ENCODE peak calls at places on chromosome 6, in five cellular contexts. One of them, this sample, is unnamed.

GRCh38 chr6:140029551-140029950 is 655.1 kb upstream of the CITED2 start:
- DNase-seq in GM20000: no peak
- DNase-seq in neural crest cell: no peak
- DNase-seq in AG10803: no peak
- DNase-seq in brain microvascular endothelial cell: no peak
- DNase-seq in this sample: no peak

GRCh38 chr6:18386302-18386976 is 711 bp upstream of the RNF144B start:
- DNase-seq in GM20000: no peak
- DNase-seq in neural crest cell: no peak
- DNase-seq in AG10803: peak; percentile 80
- DNase-seq in brain microvascular endothelial cell: no peak
- DNase-seq in this sample: no peak

GRCh38 chr6:44655368-44656342 is 268.1 kb downstream of the CDC5L start:
- DNase-seq in GM20000: peak; percentile 69
- DNase-seq in neural crest cell: peak; percentile 93
- DNase-seq in AG10803: peak; percentile 80
- DNase-seq in brain microvascular endothelial cell: peak; percentile 54
- DNase-seq in this sample: no peak

GRCh38 chr6:114569643-114570042 is 226.8 kb upstream of the HS3ST5 start:
- DNase-seq in GM20000: no peak
- DNase-seq in neural crest cell: no peak
- DNase-seq in AG10803: no peak
- DNase-seq in brain microvascular endothelial cell: no peak
- DNase-seq in this sample: no peak

GRCh38 chr6:69116658-69117057 is 481.6 kb downstream of the ADGRB3 start:
- DNase-seq in GM20000: no peak
- DNase-seq in neural crest cell: no peak
- DNase-seq in AG10803: no peak
- DNase-seq in brain microvascular endothelial cell: no peak
- DNase-seq in this sample: no peak

GRCh38 chr6:85452441-85452881 is 2.6 kb downstream of the NT5E start:
- DNase-seq in GM20000: no peak
- DNase-seq in neural crest cell: no peak
- DNase-seq in AG10803: peak; percentile 86
- DNase-seq in brain microvascular endothelial cell: peak; percentile 46
- DNase-seq in this sample: peak; percentile 60

GRCh38 chr6:101761124-101761601 is 367.7 kb downstream of the GRIK2 start:
- DNase-seq in GM20000: no peak
- DNase-seq in neural crest cell: no peak
- DNase-seq in AG10803: peak; percentile 95
- DNase-seq in brain microvascular endothelial cell: peak; percentile 52
- DNase-seq in this sample: peak; percentile 79

GRCh38 chr6:89404512-89404911 is 7.6 kb downstream of the RRAGD start:
- DNase-seq in GM20000: no peak
- DNase-seq in neural crest cell: no peak
- DNase-seq in AG10803: no peak
- DNase-seq in brain microvascular endothelial cell: no peak
- DNase-seq in this sample: no peak

GRCh38 chr6:169646906-169647567 is 54.8 kb downstream of the WDR27 start:
- DNase-seq in GM20000: no peak
- DNase-seq in neural crest cell: no peak
- DNase-seq in AG10803: no peak
- DNase-seq in brain microvascular endothelial cell: no peak
- DNase-seq in this sample: no peak

GRCh38 chr6:111159628-111160027 is 72.3 kb downstream of the SLC16A10 start:
- DNase-seq in GM20000: no peak
- DNase-seq in neural crest cell: no peak
- DNase-seq in AG10803: no peak
- DNase-seq in brain microvascular endothelial cell: no peak
- DNase-seq in this sample: no peak

GRCh38 chr6:103193413-103193812 is 1666.3 kb downstream of the HACE1 start:
- DNase-seq in GM20000: no peak
- DNase-seq in neural crest cell: no peak
- DNase-seq in AG10803: no peak
- DNase-seq in brain microvascular endothelial cell: no peak
- DNase-seq in this sample: no peak

GRCh38 chr6:40349092-40349491 is 238.1 kb downstream of the LRFN2 start:
- DNase-seq in GM20000: no peak
- DNase-seq in neural crest cell: no peak
- DNase-seq in AG10803: peak; percentile 7
- DNase-seq in brain microvascular endothelial cell: no peak
- DNase-seq in this sample: no peak

GRCh38 chr6:74892091-74892490 is 313.8 kb downstream of the COL12A1 start:
- DNase-seq in GM20000: no peak
- DNase-seq in neural crest cell: no peak
- DNase-seq in AG10803: no peak
- DNase-seq in brain microvascular endothelial cell: no peak
- DNase-seq in this sample: no peak

GRCh38 chr6:101290346-101290745 is 103.2 kb upstream of the GRIK2 start:
- DNase-seq in GM20000: no peak
- DNase-seq in neural crest cell: no peak
- DNase-seq in AG10803: peak; percentile 57
- DNase-seq in brain microvascular endothelial cell: no peak
- DNase-seq in this sample: no peak

GRCh38 chr6:51214442-51214841 is 395.8 kb downstream of the TFAP2B start:
- DNase-seq in GM20000: no peak
- DNase-seq in neural crest cell: no peak
- DNase-seq in AG10803: no peak
- DNase-seq in brain microvascular endothelial cell: no peak
- DNase-seq in this sample: no peak

GRCh38 chr6:36850001-36850400 is 10.8 kb upstream of the CPNE5 start:
- DNase-seq in GM20000: no peak
- DNase-seq in neural crest cell: no peak
- DNase-seq in AG10803: no peak
- DNase-seq in brain microvascular endothelial cell: no peak
- DNase-seq in this sample: no peak

GRCh38 chr6:137927777-137928218 is 60.7 kb downstream of the TNFAIP3 start:
- DNase-seq in GM20000: peak; percentile 65
- DNase-seq in neural crest cell: no peak
- DNase-seq in AG10803: no peak
- DNase-seq in brain microvascular endothelial cell: peak; percentile 14
- DNase-seq in this sample: no peak

GRCh38 chr6:21132856-21133610 is 460.5 kb upstream of the SOX4 start:
- DNase-seq in GM20000: no peak
- DNase-seq in neural crest cell: no peak
- DNase-seq in AG10803: no peak
- DNase-seq in brain microvascular endothelial cell: peak; percentile 1
- DNase-seq in this sample: no peak

GRCh38 chr6:154169193-154169847 is 130.3 kb downstream of the OPRM1 start:
- DNase-seq in GM20000: no peak
- DNase-seq in neural crest cell: no peak
- DNase-seq in AG10803: no peak
- DNase-seq in brain microvascular endothelial cell: no peak
- DNase-seq in this sample: no peak

GRCh38 chr6:154164397-154164796 is 125.4 kb downstream of the OPRM1 start:
- DNase-seq in GM20000: no peak
- DNase-seq in neural crest cell: no peak
- DNase-seq in AG10803: peak; percentile 75
- DNase-seq in brain microvascular endothelial cell: peak; percentile 19
- DNase-seq in this sample: no peak

GRCh38 chr6:154165488-154165887 is 126.4 kb downstream of the OPRM1 start:
- DNase-seq in GM20000: no peak
- DNase-seq in neural crest cell: no peak
- DNase-seq in AG10803: no peak
- DNase-seq in brain microvascular endothelial cell: no peak
- DNase-seq in this sample: no peak

GRCh38 chr6:154167163-154167562 is 128.1 kb downstream of the OPRM1 start:
- DNase-seq in GM20000: no peak
- DNase-seq in neural crest cell: no peak
- DNase-seq in AG10803: no peak
- DNase-seq in brain microvascular endothelial cell: no peak
- DNase-seq in this sample: no peak

GRCh38 chr6:154166140-154166539 is 127.1 kb downstream of the OPRM1 start:
- DNase-seq in GM20000: no peak
- DNase-seq in neural crest cell: no peak
- DNase-seq in AG10803: no peak
- DNase-seq in brain microvascular endothelial cell: no peak
- DNase-seq in this sample: no peak
- TF ChIP-seq CTCF in GM20000: no peak
- TF ChIP-seq CTCF in neural crest cell: peak; percentile 24
- TF ChIP-seq CTCF in AG10803: no peak
- TF ChIP-seq CTCF in brain microvascular endothelial cell: peak; percentile 14
- TF ChIP-seq CTCF in this sample: peak; percentile 30

DNA sequence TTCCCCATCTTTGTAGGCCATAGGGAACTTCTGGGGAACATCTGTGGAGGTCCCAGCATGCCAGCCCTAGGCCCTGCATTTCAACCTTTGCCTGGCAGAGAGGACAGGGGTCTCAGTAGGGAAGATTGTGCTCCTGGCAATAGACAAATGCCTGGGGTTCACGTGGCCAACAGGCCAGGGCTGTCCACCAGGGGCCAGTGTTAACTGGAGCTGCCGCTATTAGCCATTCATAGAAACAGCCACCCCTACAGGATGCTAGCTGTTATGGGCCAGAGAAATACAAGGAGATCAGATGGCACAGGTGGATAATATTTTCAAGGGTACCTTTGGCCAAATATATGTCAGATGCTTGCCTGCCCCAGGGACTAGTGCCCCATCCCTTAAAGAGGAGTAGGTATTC is 932.9 kb downstream of the QKI start:
- DNase-seq in GM20000: no peak
- DNase-seq in neural crest cell: no peak
- DNase-seq in AG10803: no peak
- DNase-seq in brain microvascular endothelial cell: no peak
- DNase-seq in this sample: no peak
- TF ChIP-seq CTCF in GM20000: no peak
- TF ChIP-seq CTCF in neural crest cell: no peak
- TF ChIP-seq CTCF in AG10803: no peak
- TF ChIP-seq CTCF in brain microvascular endothelial cell: peak; percentile 29
- TF ChIP-seq CTCF in this sample: no peak

GRCh38 chr6:34589633-34590139 is 33.6 kb upstream of the SPDEF start:
- DNase-seq in GM20000: no peak
- DNase-seq in neural crest cell: no peak
- DNase-seq in AG10803: no peak
- DNase-seq in brain microvascular endothelial cell: no peak
- DNase-seq in this sample: no peak
- TF ChIP-seq CTCF in GM20000: no peak
- TF ChIP-seq CTCF in neural crest cell: no peak
- TF ChIP-seq CTCF in AG10803: no peak
- TF ChIP-seq CTCF in brain microvascular endothelial cell: peak; percentile 23
- TF ChIP-seq CTCF in this sample: no peak

DNA sequence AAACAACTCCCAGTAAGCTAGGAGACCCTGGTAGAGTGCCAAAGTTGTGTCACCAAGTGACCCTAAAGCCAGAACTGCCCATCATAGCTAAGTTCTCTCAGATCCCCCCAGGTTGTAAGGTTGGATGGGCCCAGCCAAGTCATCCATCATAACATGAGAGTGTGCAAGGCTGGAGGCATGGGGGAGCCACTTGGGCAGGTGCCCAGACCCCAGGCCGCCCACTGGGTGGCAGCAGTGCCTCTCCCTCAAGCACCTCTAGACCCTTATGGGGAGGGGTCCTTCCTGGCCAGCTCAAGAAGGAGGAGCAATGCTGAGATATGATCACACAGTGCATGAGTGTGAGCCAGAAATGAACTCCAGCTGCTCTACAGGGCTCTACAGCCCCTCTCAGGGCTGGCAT is 154.5 kb downstream of the MYLK4 start:
- DNase-seq in GM20000: no peak
- DNase-seq in neural crest cell: no peak
- DNase-seq in AG10803: no peak
- DNase-seq in brain microvascular endothelial cell: no peak
- DNase-seq in this sample: no peak
- TF ChIP-seq CTCF in GM20000: no peak
- TF ChIP-seq CTCF in neural crest cell: peak; percentile 16
- TF ChIP-seq CTCF in AG10803: no peak
- TF ChIP-seq CTCF in brain microvascular endothelial cell: peak; percentile 56
- TF ChIP-seq CTCF in this sample: peak; percentile 10

GRCh38 chr6:159969921-159970320 is 1.0 kb downstream of the IGF2R start:
- DNase-seq in GM20000: peak; percentile 73
- DNase-seq in neural crest cell: peak; percentile 45
- DNase-seq in AG10803: peak; percentile 73
- DNase-seq in brain microvascular endothelial cell: peak; percentile 79
- DNase-seq in this sample: no peak

GRCh38 chr6:159969204-159969912 is 476 bp downstream of the IGF2R start:
- DNase-seq in GM20000: no peak
- DNase-seq in neural crest cell: peak; percentile 44
- DNase-seq in AG10803: peak; percentile 23
- DNase-seq in brain microvascular endothelial cell: no peak
- DNase-seq in this sample: no peak

GRCh38 chr6:159966981-159967380 is 1.9 kb upstream of the IGF2R start:
- DNase-seq in GM20000: no peak
- DNase-seq in neural crest cell: no peak
- DNase-seq in AG10803: peak; percentile 36
- DNase-seq in brain microvascular endothelial cell: no peak
- DNase-seq in this sample: peak; percentile 97

GRCh38 chr6:159970659-159971063 is 1.8 kb downstream of the IGF2R start:
- DNase-seq in GM20000: no peak
- DNase-seq in neural crest cell: no peak
- DNase-seq in AG10803: no peak
- DNase-seq in brain microvascular endothelial cell: no peak
- DNase-seq in this sample: no peak

GRCh38 chr6:159968295-159969203 is at the start of gene IGF2R:
- DNase-seq in GM20000: peak; percentile 99
- DNase-seq in neural crest cell: peak; percentile 75
- DNase-seq in AG10803: peak; percentile 82
- DNase-seq in brain microvascular endothelial cell: peak; percentile 70
- DNase-seq in this sample: peak; percentile 55
- TF ChIP-seq CTCF in GM20000: no peak
- TF ChIP-seq CTCF in neural crest cell: peak; percentile 51
- TF ChIP-seq CTCF in AG10803: peak; percentile 20
- TF ChIP-seq CTCF in brain microvascular endothelial cell: peak; percentile 38
- TF ChIP-seq CTCF in this sample: no peak

DNA sequence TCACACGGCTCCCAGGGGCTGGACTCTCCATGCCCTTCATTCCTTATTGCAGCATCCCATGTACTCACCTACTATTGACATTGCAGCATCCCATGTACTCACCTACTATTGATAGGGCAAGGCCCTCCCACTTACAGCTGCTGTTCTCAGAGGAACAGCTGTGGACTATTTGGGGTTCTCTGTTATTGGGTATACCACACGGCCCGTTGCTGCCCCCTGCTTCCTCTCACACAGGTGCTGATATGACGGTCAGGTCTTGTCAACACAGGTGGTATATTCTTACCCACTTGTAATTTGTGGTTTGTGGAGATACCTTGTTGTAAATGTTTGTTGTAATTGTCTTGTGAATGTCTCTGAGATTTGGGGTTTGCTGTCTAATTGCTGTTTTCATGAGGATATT is 18.8 kb downstream of the ALDH5A1 start:
- DNase-seq in GM20000: no peak
- DNase-seq in neural crest cell: no peak
- DNase-seq in AG10803: no peak
- DNase-seq in brain microvascular endothelial cell: no peak
- DNase-seq in this sample: no peak
- TF ChIP-seq CTCF in GM20000: peak; percentile 2
- TF ChIP-seq CTCF in neural crest cell: no peak
- TF ChIP-seq CTCF in AG10803: no peak
- TF ChIP-seq CTCF in brain microvascular endothelial cell: no peak
- TF ChIP-seq CTCF in this sample: no peak